ENCODE peak calls at places on chromosome 10, in five cellular contexts. One of them, this sample, is unnamed.

GRCh38 chr10:10785627-10786333 is 231.9 kb upstream of the CELF2 start:
- DNase-seq in stimulated activated CD8-positive, alpha-beta memory T cell treated with anti-CD3 and anti-CD28 coated beads, Interleukin-12 subunit alpha, Interleukin-12 subunit beta, amount 100 ng/mL, for 4 hours: no peak
- DNase-seq in NCI-H1436: no peak
- DNase-seq in neural crest cell: no peak
- DNase-seq in putamen: no peak
- DNase-seq in this sample: no peak

GRCh38 chr10:102159051-102159597 is 6.9 kb downstream of the NOLC1 start:
- DNase-seq in neural crest cell: no peak
- DNase-seq in NCI-H1436: no peak
- DNase-seq in stimulated activated CD8-positive, alpha-beta memory T cell treated with anti-CD3 and anti-CD28 coated beads, Interleukin-12 subunit alpha, Interleukin-12 subunit beta, amount 100 ng/mL, for 4 hours: no peak
- DNase-seq in putamen: no peak
- DNase-seq in this sample: no peak

GRCh38 chr10:132833421-132834111 is 47.6 kb upstream of the NKX6-2 start:
- DNase-seq in putamen: no peak
- DNase-seq in NCI-H1436: no peak
- DNase-seq in stimulated activated CD8-positive, alpha-beta memory T cell treated with anti-CD3 and anti-CD28 coated beads, Interleukin-12 subunit alpha, Interleukin-12 subunit beta, amount 100 ng/mL, for 4 hours: no peak
- DNase-seq in neural crest cell: no peak
- DNase-seq in this sample: no peak

GRCh38 chr10:76883596-76883995 is 754.0 kb downstream of the KCNMA1 start:
- DNase-seq in neural crest cell: no peak
- DNase-seq in stimulated activated CD8-positive, alpha-beta memory T cell treated with anti-CD3 and anti-CD28 coated beads, Interleukin-12 subunit alpha, Interleukin-12 subunit beta, amount 100 ng/mL, for 4 hours: no peak
- DNase-seq in NCI-H1436: no peak
- DNase-seq in putamen: no peak
- DNase-seq in this sample: no peak

GRCh38 chr10:7811000-7811399 is 7.3 kb upstream of the TAF3 start:
- DNase-seq in putamen: no peak
- DNase-seq in neural crest cell: no peak
- DNase-seq in stimulated activated CD8-positive, alpha-beta memory T cell treated with anti-CD3 and anti-CD28 coated beads, Interleukin-12 subunit alpha, Interleukin-12 subunit beta, amount 100 ng/mL, for 4 hours: no peak
- DNase-seq in NCI-H1436: no peak
- DNase-seq in this sample: no peak

GRCh38 chr10:76202777-76203176 is 771.4 kb downstream of the LRMDA start:
- DNase-seq in putamen: no peak
- DNase-seq in NCI-H1436: no peak
- DNase-seq in stimulated activated CD8-positive, alpha-beta memory T cell treated with anti-CD3 and anti-CD28 coated beads, Interleukin-12 subunit alpha, Interleukin-12 subunit beta, amount 100 ng/mL, for 4 hours: no peak
- DNase-seq in neural crest cell: no peak
- DNase-seq in this sample: no peak

GRCh38 chr10:122514045-122514840 is 46.3 kb upstream of the DMBT1 start:
- DNase-seq in NCI-H1436: no peak
- DNase-seq in neural crest cell: no peak
- DNase-seq in putamen: no peak
- DNase-seq in stimulated activated CD8-positive, alpha-beta memory T cell treated with anti-CD3 and anti-CD28 coated beads, Interleukin-12 subunit alpha, Interleukin-12 subunit beta, amount 100 ng/mL, for 4 hours: no peak
- DNase-seq in this sample: no peak

GRCh38 chr10:110686941-110687340 is 42.8 kb downstream of the RBM20 start:
- DNase-seq in NCI-H1436: no peak
- DNase-seq in neural crest cell: no peak
- DNase-seq in putamen: no peak
- DNase-seq in stimulated activated CD8-positive, alpha-beta memory T cell treated with anti-CD3 and anti-CD28 coated beads, Interleukin-12 subunit alpha, Interleukin-12 subunit beta, amount 100 ng/mL, for 4 hours: no peak
- DNase-seq in this sample: no peak

GRCh38 chr10:101829561-101830315 is 11.5 kb upstream of the OGA start:
- DNase-seq in stimulated activated CD8-positive, alpha-beta memory T cell treated with anti-CD3 and anti-CD28 coated beads, Interleukin-12 subunit alpha, Interleukin-12 subunit beta, amount 100 ng/mL, for 4 hours: no peak
- DNase-seq in putamen: no peak
- DNase-seq in NCI-H1436: peak; percentile 59
- DNase-seq in neural crest cell: no peak
- DNase-seq in this sample: no peak

GRCh38 chr10:114044251-114045070 is 795 bp downstream of the ADRB1 start:
- DNase-seq in putamen: no peak
- DNase-seq in neural crest cell: no peak
- DNase-seq in stimulated activated CD8-positive, alpha-beta memory T cell treated with anti-CD3 and anti-CD28 coated beads, Interleukin-12 subunit alpha, Interleukin-12 subunit beta, amount 100 ng/mL, for 4 hours: no peak
- DNase-seq in NCI-H1436: no peak
- DNase-seq in this sample: no peak

GRCh38 chr10:96053985-96054384 is 10.6 kb downstream of the CCNJ start:
- DNase-seq in putamen: no peak
- DNase-seq in NCI-H1436: no peak
- DNase-seq in stimulated activated CD8-positive, alpha-beta memory T cell treated with anti-CD3 and anti-CD28 coated beads, Interleukin-12 subunit alpha, Interleukin-12 subunit beta, amount 100 ng/mL, for 4 hours: no peak
- DNase-seq in neural crest cell: no peak
- DNase-seq in this sample: no peak

GRCh38 chr10:74586088-74586585 is 240.3 kb upstream of the KAT6B start:
- DNase-seq in stimulated activated CD8-positive, alpha-beta memory T cell treated with anti-CD3 and anti-CD28 coated beads, Interleukin-12 subunit alpha, Interleukin-12 subunit beta, amount 100 ng/mL, for 4 hours: peak; percentile 1
- DNase-seq in putamen: no peak
- DNase-seq in NCI-H1436: no peak
- DNase-seq in neural crest cell: no peak
- DNase-seq in this sample: no peak

GRCh38 chr10:36023939-36024338 is 381.8 kb upstream of the FZD8 start:
- DNase-seq in NCI-H1436: no peak
- DNase-seq in neural crest cell: no peak
- DNase-seq in putamen: no peak
- DNase-seq in stimulated activated CD8-positive, alpha-beta memory T cell treated with anti-CD3 and anti-CD28 coated beads, Interleukin-12 subunit alpha, Interleukin-12 subunit beta, amount 100 ng/mL, for 4 hours: no peak
- DNase-seq in this sample: no peak

GRCh38 chr10:12459338-12459737 is 110.0 kb downstream of the CAMK1D start:
- DNase-seq in NCI-H1436: no peak
- DNase-seq in neural crest cell: no peak
- DNase-seq in putamen: peak; percentile 26
- DNase-seq in stimulated activated CD8-positive, alpha-beta memory T cell treated with anti-CD3 and anti-CD28 coated beads, Interleukin-12 subunit alpha, Interleukin-12 subunit beta, amount 100 ng/mL, for 4 hours: no peak
- DNase-seq in this sample: no peak

GRCh38 chr10:113704637-113705343 is 25.1 kb downstream of the CASP7 start:
- DNase-seq in neural crest cell: peak; percentile 45
- DNase-seq in stimulated activated CD8-positive, alpha-beta memory T cell treated with anti-CD3 and anti-CD28 coated beads, Interleukin-12 subunit alpha, Interleukin-12 subunit beta, amount 100 ng/mL, for 4 hours: no peak
- DNase-seq in NCI-H1436: peak; percentile 27
- DNase-seq in putamen: peak; percentile 59
- DNase-seq in this sample: peak; percentile 56

GRCh38 chr10:102718220-102718619 is 3.8 kb downstream of the SFXN2 start:
- DNase-seq in NCI-H1436: no peak
- DNase-seq in putamen: no peak
- DNase-seq in stimulated activated CD8-positive, alpha-beta memory T cell treated with anti-CD3 and anti-CD28 coated beads, Interleukin-12 subunit alpha, Interleukin-12 subunit beta, amount 100 ng/mL, for 4 hours: no peak
- DNase-seq in neural crest cell: no peak
- DNase-seq in this sample: no peak

GRCh38 chr10:26374426-26374825 is 63.7 kb upstream of the APBB1IP start:
- DNase-seq in putamen: no peak
- DNase-seq in neural crest cell: no peak
- DNase-seq in stimulated activated CD8-positive, alpha-beta memory T cell treated with anti-CD3 and anti-CD28 coated beads, Interleukin-12 subunit alpha, Interleukin-12 subunit beta, amount 100 ng/mL, for 4 hours: no peak
- DNase-seq in NCI-H1436: no peak
- DNase-seq in this sample: peak; percentile 13

GRCh38 chr10:124211921-124212320 is 118.5 kb upstream of the CHST15 start:
- DNase-seq in stimulated activated CD8-positive, alpha-beta memory T cell treated with anti-CD3 and anti-CD28 coated beads, Interleukin-12 subunit alpha, Interleukin-12 subunit beta, amount 100 ng/mL, for 4 hours: no peak
- DNase-seq in NCI-H1436: no peak
- DNase-seq in neural crest cell: no peak
- DNase-seq in putamen: no peak
- DNase-seq in this sample: no peak

GRCh38 chr10:103840747-103841085 is 14.7 kb downstream of the SH3PXD2A start:
- DNase-seq in neural crest cell: no peak
- DNase-seq in putamen: no peak
- DNase-seq in stimulated activated CD8-positive, alpha-beta memory T cell treated with anti-CD3 and anti-CD28 coated beads, Interleukin-12 subunit alpha, Interleukin-12 subunit beta, amount 100 ng/mL, for 4 hours: no peak
- DNase-seq in NCI-H1436: no peak
- DNase-seq in this sample: no peak

GRCh38 chr10:3907514-3907913 is 122.5 kb upstream of the KLF6 start:
- DNase-seq in NCI-H1436: no peak
- DNase-seq in stimulated activated CD8-positive, alpha-beta memory T cell treated with anti-CD3 and anti-CD28 coated beads, Interleukin-12 subunit alpha, Interleukin-12 subunit beta, amount 100 ng/mL, for 4 hours: no peak
- DNase-seq in neural crest cell: no peak
- DNase-seq in putamen: no peak
- DNase-seq in this sample: no peak

GRCh38 chr10:118072840-118073239 is 26.1 kb upstream of the RAB11FIP2 start:
- DNase-seq in neural crest cell: no peak
- DNase-seq in NCI-H1436: no peak
- DNase-seq in stimulated activated CD8-positive, alpha-beta memory T cell treated with anti-CD3 and anti-CD28 coated beads, Interleukin-12 subunit alpha, Interleukin-12 subunit beta, amount 100 ng/mL, for 4 hours: no peak
- DNase-seq in putamen: no peak
- DNase-seq in this sample: no peak

GRCh38 chr10:112240441-112240840 is 42.8 kb upstream of the TECTB start:
- DNase-seq in NCI-H1436: no peak
- DNase-seq in neural crest cell: no peak
- DNase-seq in stimulated activated CD8-positive, alpha-beta memory T cell treated with anti-CD3 and anti-CD28 coated beads, Interleukin-12 subunit alpha, Interleukin-12 subunit beta, amount 100 ng/mL, for 4 hours: no peak
- DNase-seq in putamen: no peak
- DNase-seq in this sample: no peak

GRCh38 chr10:101451589-101452190 is 97.7 kb downstream of the BTRC start:
- DNase-seq in stimulated activated CD8-positive, alpha-beta memory T cell treated with anti-CD3 and anti-CD28 coated beads, Interleukin-12 subunit alpha, Interleukin-12 subunit beta, amount 100 ng/mL, for 4 hours: no peak
- DNase-seq in putamen: peak; percentile 23
- DNase-seq in neural crest cell: no peak
- DNase-seq in NCI-H1436: no peak
- DNase-seq in this sample: no peak

GRCh38 chr10:72740526-72740925 is 48.6 kb downstream of the MCU start:
- DNase-seq in NCI-H1436: peak; percentile 15
- DNase-seq in putamen: no peak
- DNase-seq in stimulated activated CD8-positive, alpha-beta memory T cell treated with anti-CD3 and anti-CD28 coated beads, Interleukin-12 subunit alpha, Interleukin-12 subunit beta, amount 100 ng/mL, for 4 hours: no peak
- DNase-seq in neural crest cell: no peak
- DNase-seq in this sample: no peak

GRCh38 chr10:98425511-98426352 is 10.8 kb upstream of the PYROXD2 start:
- DNase-seq in neural crest cell: peak; percentile 37
- DNase-seq in NCI-H1436: no peak
- DNase-seq in stimulated activated CD8-positive, alpha-beta memory T cell treated with anti-CD3 and anti-CD28 coated beads, Interleukin-12 subunit alpha, Interleukin-12 subunit beta, amount 100 ng/mL, for 4 hours: no peak
- DNase-seq in putamen: no peak
- DNase-seq in this sample: peak; percentile 6

GRCh38 chr10:44473146-44473545 is 88.2 kb upstream of the CXCL12 start:
- DNase-seq in NCI-H1436: no peak
- DNase-seq in stimulated activated CD8-positive, alpha-beta memory T cell treated with anti-CD3 and anti-CD28 coated beads, Interleukin-12 subunit alpha, Interleukin-12 subunit beta, amount 100 ng/mL, for 4 hours: no peak
- DNase-seq in putamen: no peak
- DNase-seq in neural crest cell: no peak
- DNase-seq in this sample: no peak

GRCh38 chr10:120891367-120891766 is 40.2 kb downstream of the WDR11 start:
- DNase-seq in neural crest cell: no peak
- DNase-seq in putamen: no peak
- DNase-seq in stimulated activated CD8-positive, alpha-beta memory T cell treated with anti-CD3 and anti-CD28 coated beads, Interleukin-12 subunit alpha, Interleukin-12 subunit beta, amount 100 ng/mL, for 4 hours: no peak
- DNase-seq in NCI-H1436: no peak
- DNase-seq in this sample: no peak

GRCh38 chr10:131795761-131796160 is 105.0 kb upstream of the PPP2R2D start:
- DNase-seq in putamen: no peak
- DNase-seq in neural crest cell: no peak
- DNase-seq in stimulated activated CD8-positive, alpha-beta memory T cell treated with anti-CD3 and anti-CD28 coated beads, Interleukin-12 subunit alpha, Interleukin-12 subunit beta, amount 100 ng/mL, for 4 hours: no peak
- DNase-seq in NCI-H1436: no peak
- DNase-seq in this sample: no peak

GRCh38 chr10:11830836-11831519 is 7.8 kb downstream of the PROSER2 start:
- DNase-seq in neural crest cell: no peak
- DNase-seq in putamen: no peak
- DNase-seq in NCI-H1436: no peak
- DNase-seq in stimulated activated CD8-positive, alpha-beta memory T cell treated with anti-CD3 and anti-CD28 coated beads, Interleukin-12 subunit alpha, Interleukin-12 subunit beta, amount 100 ng/mL, for 4 hours: no peak
- DNase-seq in this sample: no peak